ENCODE peak calls at places on chromosome 7, in six cellular contexts. J is mesendoderm, D is IMR-90, W is H9, I is H1, S is neuronal stem cell. C is an unnamed sample.

GRCh38 chr7:148242271-148242801 is 348.2 kb upstream of the C7orf33 start:
- DNase-seq in J (peak; percentile 82), I (no peak), S (peak; percentile 48), W (peak; percentile 66), D (peak; percentile 16), C (peak; percentile 74)

GRCh38 chr7:68206946-68207485 is 1210.4 kb downstream of the TYW1 start:
- DNase-seq in S (no peak), W (no peak), I (no peak), J (no peak), D (no peak), C (no peak)

GRCh38 chr7:97835296-97836138 is 36.7 kb downstream of the ASNS start:
- DNase-seq in I (peak; percentile 83), W (peak; percentile 50), D (peak; percentile 63), J (peak; percentile 70), S (peak; percentile 63), C (peak; percentile 42)

GRCh38 chr7:7642081-7642480 is 1.5 kb downstream of the UMAD1 start:
- DNase-seq in D (no peak), I (no peak), W (no peak), J (no peak), S (no peak), C (no peak)

GRCh38 chr7:67375427-67375826 is 378.8 kb downstream of the TYW1 start:
- DNase-seq in S (no peak), J (no peak), W (no peak), D (no peak), I (no peak), C (no peak)

GRCh38 chr7:111339006-111339405 is 223.3 kb downstream of the IMMP2L start:
- DNase-seq in I (no peak), D (no peak), J (no peak), W (no peak), S (no peak), C (no peak)

GRCh38 chr7:13846386-13846785 is 143.1 kb downstream of the ETV1 start:
- DNase-seq in S (no peak), W (no peak), J (no peak), I (no peak), D (no peak), C (no peak)

GRCh38 chr7:115851291-115851690 is 179.3 kb downstream of the TFEC start:
- DNase-seq in S (peak; percentile 27), I (no peak), J (peak; percentile 72), D (peak; percentile 73), W (no peak), C (peak; percentile 79)

GRCh38 chr7:92797693-92798092 is 38.7 kb downstream of the CDK6 start:
- DNase-seq in W (no peak), J (peak; percentile 32), D (peak; percentile 64), S (no peak), I (no peak), C (no peak)

GRCh38 chr7:39051707-39052106 is 74.0 kb downstream of the POU6F2 start:
- DNase-seq in I (no peak), D (no peak), J (no peak), S (no peak), W (no peak), C (no peak)

GRCh38 chr7:73999664-74000420 is 28.1 kb upstream of the ELN start:
- DNase-seq in I (no peak), W (no peak), D (peak; percentile 84), J (no peak), S (no peak), C (no peak)

GRCh38 chr7:102433319-102434038 is at the start of gene ORAI2:
- DNase-seq in W (peak; percentile 68), S (peak; percentile 69), J (peak; percentile 64), I (peak; percentile 86), D (peak; percentile 59), C (peak; percentile 69)

GRCh38 chr7:117269417-117269816 is 53.4 kb downstream of the WNT2 start:
- DNase-seq in D (peak; percentile 98), S (no peak), I (no peak), W (no peak), J (no peak), C (no peak)

GRCh38 chr7:26743205-26743604 is 121.2 kb downstream of the SKAP2 start:
- DNase-seq in I (no peak), S (no peak), D (peak; percentile 13), W (no peak), J (no peak), C (no peak)

GRCh38 chr7:45402480-45403218 is 171.5 kb upstream of the ADCY1 start:
- DNase-seq in J (no peak), I (no peak), S (no peak), D (peak; percentile 31), W (no peak), C (no peak)

GRCh38 chr7:70789481-70790214 is 342.3 kb upstream of the GALNT17 start:
- DNase-seq in J (no peak), S (no peak), D (no peak), W (no peak), I (peak; percentile 46), C (no peak)

GRCh38 chr7:97573065-97573464 is 158.8 kb upstream of the TAC1 start:
- DNase-seq in D (no peak), W (no peak), J (no peak), I (no peak), S (no peak), C (no peak)

GRCh38 chr7:44530990-44531389 is 10.1 kb downstream of the NPC1L1 start:
- DNase-seq in I (no peak), W (no peak), S (no peak), D (no peak), J (no peak), C (no peak)

GRCh38 chr7:126394406-126394805 is 858.3 kb downstream of the GRM8 start:
- DNase-seq in S (no peak), D (no peak), W (no peak), J (no peak), I (no peak), C (no peak)

GRCh38 chr7:128053023-128053422 is 21.8 kb upstream of the LRRC4 start:
- DNase-seq in D (peak; percentile 49), W (no peak), J (no peak), I (no peak), S (no peak), C (no peak)

GRCh38 chr7:115230882-115231508 is 309.1 kb downstream of the MDFIC start:
- DNase-seq in I (no peak), D (peak; percentile 96), J (peak; percentile 88), W (no peak), S (no peak), C (peak; percentile 54)

GRCh38 chr7:31105256-31105950 is 53.3 kb downstream of the ADCYAP1R1 start:
- DNase-seq in I (no peak), S (no peak), W (peak; percentile 20), D (no peak), J (no peak), C (no peak)

GRCh38 chr7:91265693-91266066 is 1.4 kb downstream of the FZD1 start:
- DNase-seq in J (no peak), W (peak; percentile 39), D (no peak), I (no peak), S (no peak), C (no peak)

GRCh38 chr7:155190608-155191536 is 106.8 kb upstream of the INSIG1 start:
- DNase-seq in D (no peak), I (peak; percentile 95), J (peak; percentile 40), W (peak; percentile 68), S (peak; percentile 37), C (peak; percentile 58)

GRCh38 chr7:5709347-5709950 is 72.0 kb downstream of the RNF216 start:
- DNase-seq in I (no peak), S (no peak), J (no peak), W (no peak), D (peak; percentile 33), C (no peak)

GRCh38 chr7:70036695-70037094 is 438.4 kb downstream of the AUTS2 start:
- DNase-seq in W (no peak), I (no peak), S (no peak), D (no peak), J (peak; percentile 38), C (no peak)

DNA sequence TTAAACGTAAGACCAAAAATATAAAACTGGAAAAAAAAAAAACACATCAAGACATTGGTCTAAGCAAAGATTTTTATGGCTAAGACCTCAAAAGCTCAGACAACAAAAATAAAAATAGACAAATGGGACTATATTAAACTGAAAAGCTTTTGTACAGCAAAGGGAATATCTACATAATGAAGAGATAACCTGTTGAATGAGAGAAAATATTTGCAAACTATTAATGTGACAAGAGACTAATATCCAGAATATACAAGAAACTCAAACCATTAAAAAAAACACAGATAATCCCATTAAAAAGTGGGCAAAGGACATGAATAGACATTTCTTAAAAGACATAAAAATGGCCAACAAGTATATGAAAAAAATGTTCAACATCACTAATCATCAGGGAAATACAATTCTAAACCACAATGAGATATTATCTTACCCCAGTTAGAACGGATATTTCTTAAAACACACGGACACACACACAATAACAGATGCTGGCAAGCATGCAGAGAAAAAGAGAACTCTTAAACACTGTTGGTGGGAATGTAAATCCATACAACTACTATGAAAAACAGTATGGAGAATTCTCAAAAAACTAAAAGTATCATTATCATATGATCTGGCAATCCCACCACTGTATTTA is 28.8 kb downstream of the CNOT4 start:
- DNase-seq in I (no peak), S (no peak), D (no peak), W (no peak), J (no peak), C (no peak)
- H2BK120ac ChIP-seq in I (no peak overlapping the region), S (no peak overlapping the region), D (no peak overlapping the region), W (no peak overlapping the region), J (no peak overlapping the region), C (no peak overlapping the region)

DNA sequence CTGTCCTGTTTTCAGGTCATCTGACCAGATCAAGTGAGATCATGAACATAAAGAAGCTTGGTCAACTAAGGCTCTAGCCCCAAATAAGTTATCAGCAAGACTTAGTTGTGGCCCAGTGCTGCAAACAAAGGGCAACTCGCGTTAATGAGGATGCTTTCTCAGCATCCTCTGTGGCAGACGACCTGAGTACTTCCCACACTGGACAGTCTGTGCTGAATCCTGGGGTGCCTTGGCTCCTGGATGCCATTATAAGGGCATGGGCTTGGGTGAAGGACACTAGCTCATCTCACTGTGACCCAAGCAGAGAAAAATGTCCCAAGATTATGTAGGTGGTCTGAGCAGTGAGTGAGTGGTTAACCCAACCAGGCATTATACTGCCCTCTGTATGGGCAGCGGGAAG is 13.9 kb downstream of the CPA5 start:
- DNase-seq in W (no peak), I (no peak), D (no peak), J (no peak), S (no peak), C (no peak)
- H2BK120ac ChIP-seq in W (no peak overlapping the region), I (no peak overlapping the region), D (peak overlapping the region; percentile 94), J (no peak overlapping the region), S (no peak overlapping the region), C (peak overlapping the region; percentile 61)

GRCh38 chr7:47535704-47536628 is 45.9 kb downstream of the TNS3 start:
- DNase-seq in D (no peak), S (no peak), I (no peak), W (no peak), J (peak; percentile 52), C (no peak)
- H2BK120ac ChIP-seq in D (peak overlapping the region; percentile 77), S (peak overlapping the region; percentile 83), I (no peak overlapping the region), W (no peak overlapping the region), J (no peak overlapping the region), C (peak overlapping the region; percentile 66)

GRCh38 chr7:2635810-2636701 is 4.3 kb downstream of the TTYH3 start:
- DNase-seq in I (no peak), D (no peak), S (no peak), J (no peak), W (no peak), C (no peak)

GRCh38 chr7:2633538-2634264 is 1.9 kb downstream of the TTYH3 start:
- DNase-seq in D (peak; percentile 89), W (no peak), I (no peak), J (peak; percentile 75), S (no peak), C (peak; percentile 93)

GRCh38 chr7:2632717-2633537 is 1.1 kb downstream of the TTYH3 start:
- DNase-seq in S (no peak), J (peak; percentile 75), D (peak; percentile 69), I (no peak), W (no peak), C (peak; percentile 52)

GRCh38 chr7:2635148-2635668 is 3.4 kb downstream of the TTYH3 start:
- DNase-seq in D (no peak), I (no peak), W (no peak), J (no peak), S (no peak), C (peak; percentile 80)

GRCh38 chr7:2634265-2635145 is 2.7 kb downstream of the TTYH3 start:
- DNase-seq in D (no peak), I (no peak), S (no peak), J (no peak), W (no peak), C (no peak)
- H2BK120ac ChIP-seq in D (peak overlapping the region; percentile 71), I (no peak overlapping the region), S (no peak overlapping the region), J (no peak overlapping the region), W (no peak overlapping the region), C (no peak overlapping the region)